ENCODE peak calls at places on chromosomes 16 and 17, in five cellular contexts. One of them, this sample, is unnamed.

GRCh38 chr17:63189082-63189481 is 223.0 kb downstream of the TANC2 start:
- DNase-seq in astrocyte of the spinal cord: peak
- DNase-seq in choroid plexus epithelial cell: peak
- DNase-seq in foreskin fibroblast: peak
- DNase-seq in mammary epithelial cell: peak
- DNase-seq in this sample: no peak

GRCh38 chr17:82178499-82179290 is 33.9 kb downstream of the CCDC57 start:
- DNase-seq in astrocyte of the spinal cord: no peak
- DNase-seq in choroid plexus epithelial cell: no peak
- DNase-seq in foreskin fibroblast: no peak
- DNase-seq in mammary epithelial cell: no peak
- DNase-seq in this sample: no peak

GRCh38 chr17:19237389-19238166 is 412 bp downstream of the EPN2 start:
- DNase-seq in astrocyte of the spinal cord: no peak
- DNase-seq in choroid plexus epithelial cell: no peak
- DNase-seq in foreskin fibroblast: no peak
- DNase-seq in mammary epithelial cell: peak
- DNase-seq in this sample: peak

GRCh38 chr16:81720973-81721907 is 57.9 kb upstream of the PLCG2 start:
- DNase-seq in astrocyte of the spinal cord: no peak
- DNase-seq in choroid plexus epithelial cell: peak
- DNase-seq in foreskin fibroblast: no peak
- DNase-seq in mammary epithelial cell: no peak
- DNase-seq in this sample: no peak

GRCh38 chr17:3712811-3713463 is 10.8 kb upstream of the HASPIN start:
- DNase-seq in astrocyte of the spinal cord: no peak
- DNase-seq in choroid plexus epithelial cell: peak
- DNase-seq in foreskin fibroblast: no peak
- DNase-seq in mammary epithelial cell: no peak
- DNase-seq in this sample: no peak

GRCh38 chr17:82297280-82297803 is 20.1 kb downstream of the CD7 start:
- DNase-seq in astrocyte of the spinal cord: peak
- DNase-seq in choroid plexus epithelial cell: peak
- DNase-seq in foreskin fibroblast: peak
- DNase-seq in mammary epithelial cell: peak
- DNase-seq in this sample: peak

GRCh38 chr16:79599837-79600635 is 501 bp downstream of the MAF start:
- DNase-seq in astrocyte of the spinal cord: peak
- DNase-seq in choroid plexus epithelial cell: peak
- DNase-seq in foreskin fibroblast: no peak
- DNase-seq in mammary epithelial cell: peak
- DNase-seq in this sample: peak

GRCh38 chr17:56699186-56699895 is 105.8 kb downstream of the NOG start:
- DNase-seq in astrocyte of the spinal cord: peak
- DNase-seq in choroid plexus epithelial cell: peak
- DNase-seq in foreskin fibroblast: peak
- DNase-seq in mammary epithelial cell: peak
- DNase-seq in this sample: no peak

GRCh38 chr17:66542183-66542966 is 240.0 kb downstream of the PRKCA start:
- DNase-seq in astrocyte of the spinal cord: peak
- DNase-seq in choroid plexus epithelial cell: peak
- DNase-seq in foreskin fibroblast: no peak
- DNase-seq in mammary epithelial cell: peak
- DNase-seq in this sample: peak

GRCh38 chr17:81142301-81143199 is 22.8 kb upstream of the PVALEF start:
- DNase-seq in astrocyte of the spinal cord: peak
- DNase-seq in choroid plexus epithelial cell: peak
- DNase-seq in foreskin fibroblast: peak
- DNase-seq in mammary epithelial cell: peak
- DNase-seq in this sample: peak

GRCh38 chr16:66512589-66513404 is 37.1 kb downstream of the TK2 start:
- DNase-seq in astrocyte of the spinal cord: peak
- DNase-seq in choroid plexus epithelial cell: peak
- DNase-seq in foreskin fibroblast: peak
- DNase-seq in mammary epithelial cell: no peak
- DNase-seq in this sample: no peak

GRCh38 chr17:79970576-79971068 is 65.0 kb downstream of the TBC1D16 start:
- DNase-seq in astrocyte of the spinal cord: no peak
- DNase-seq in choroid plexus epithelial cell: peak
- DNase-seq in foreskin fibroblast: no peak
- DNase-seq in mammary epithelial cell: peak
- DNase-seq in this sample: no peak

GRCh38 chr17:43530303-43531081 is 15.6 kb downstream of the ETV4 start:
- DNase-seq in astrocyte of the spinal cord: peak
- DNase-seq in choroid plexus epithelial cell: peak
- DNase-seq in foreskin fibroblast: peak
- DNase-seq in mammary epithelial cell: peak
- DNase-seq in this sample: no peak

GRCh38 chr16:88478115-88478514 is 25.0 kb downstream of the ZFPM1 start:
- DNase-seq in astrocyte of the spinal cord: no peak
- DNase-seq in choroid plexus epithelial cell: no peak
- DNase-seq in foreskin fibroblast: no peak
- DNase-seq in mammary epithelial cell: no peak
- DNase-seq in this sample: no peak

GRCh38 chr16:90077757-90078593 is 844 bp upstream of the PRDM7 start:
- DNase-seq in astrocyte of the spinal cord: peak
- DNase-seq in choroid plexus epithelial cell: peak
- DNase-seq in foreskin fibroblast: no peak
- DNase-seq in mammary epithelial cell: no peak
- DNase-seq in this sample: peak

GRCh38 chr17:78351449-78352006 is 8.3 kb downstream of the SOCS3 start:
- DNase-seq in astrocyte of the spinal cord: peak
- DNase-seq in choroid plexus epithelial cell: peak
- DNase-seq in foreskin fibroblast: peak
- DNase-seq in mammary epithelial cell: peak
- DNase-seq in this sample: no peak

GRCh38 chr17:28384281-28385036 is 13.0 kb downstream of the SARM1 start:
- DNase-seq in astrocyte of the spinal cord: no peak
- DNase-seq in choroid plexus epithelial cell: no peak
- DNase-seq in foreskin fibroblast: no peak
- DNase-seq in mammary epithelial cell: no peak
- DNase-seq in this sample: peak

GRCh38 chr17:48655913-48656312 is 29.8 kb upstream of the HOXB9 start:
- DNase-seq in astrocyte of the spinal cord: no peak
- DNase-seq in choroid plexus epithelial cell: no peak
- DNase-seq in foreskin fibroblast: no peak
- DNase-seq in mammary epithelial cell: no peak
- DNase-seq in this sample: no peak

GRCh38 chr17:82942166-82943130 is 102.6 kb upstream of the ZNF750 start:
- DNase-seq in astrocyte of the spinal cord: no peak
- DNase-seq in choroid plexus epithelial cell: no peak
- DNase-seq in foreskin fibroblast: no peak
- DNase-seq in mammary epithelial cell: no peak
- DNase-seq in this sample: no peak

GRCh38 chr17:44005865-44006580 is 1.6 kb downstream of the NAGS start:
- DNase-seq in astrocyte of the spinal cord: peak
- DNase-seq in choroid plexus epithelial cell: peak
- DNase-seq in foreskin fibroblast: no peak
- DNase-seq in mammary epithelial cell: peak
- DNase-seq in this sample: peak

GRCh38 chr16:85228463-85228862 is 116.2 kb upstream of the CIBAR2 start:
- DNase-seq in astrocyte of the spinal cord: no peak
- DNase-seq in choroid plexus epithelial cell: no peak
- DNase-seq in foreskin fibroblast: no peak
- DNase-seq in mammary epithelial cell: no peak
- DNase-seq in this sample: no peak

GRCh38 chr16:70520612-70521297 is 2.6 kb downstream of the COG4 start:
- DNase-seq in astrocyte of the spinal cord: peak
- DNase-seq in choroid plexus epithelial cell: peak
- DNase-seq in foreskin fibroblast: peak
- DNase-seq in mammary epithelial cell: peak
- DNase-seq in this sample: peak

GRCh38 chr16:69373019-69373418 is 12.8 kb downstream of the TERF2 start:
- DNase-seq in astrocyte of the spinal cord: no peak
- DNase-seq in choroid plexus epithelial cell: no peak
- DNase-seq in foreskin fibroblast: no peak
- DNase-seq in mammary epithelial cell: no peak
- DNase-seq in this sample: no peak

GRCh38 chr17:41734949-41735313 is 488 bp upstream of the HAP1 start:
- DNase-seq in astrocyte of the spinal cord: no peak
- DNase-seq in choroid plexus epithelial cell: no peak
- DNase-seq in foreskin fibroblast: no peak
- DNase-seq in mammary epithelial cell: no peak
- DNase-seq in this sample: no peak

GRCh38 chr17:48375356-48375755 is 54.7 kb downstream of the SKAP1 start:
- DNase-seq in astrocyte of the spinal cord: peak
- DNase-seq in choroid plexus epithelial cell: peak
- DNase-seq in foreskin fibroblast: no peak
- DNase-seq in mammary epithelial cell: peak
- DNase-seq in this sample: no peak

GRCh38 chr16:71479420-71479819 is 9.7 kb downstream of the ZNF19 start:
- DNase-seq in astrocyte of the spinal cord: peak
- DNase-seq in choroid plexus epithelial cell: peak
- DNase-seq in foreskin fibroblast: peak
- DNase-seq in mammary epithelial cell: no peak
- DNase-seq in this sample: no peak

GRCh38 chr17:72206376-72206775 is 85.6 kb downstream of the SOX9 start:
- DNase-seq in astrocyte of the spinal cord: no peak
- DNase-seq in choroid plexus epithelial cell: no peak
- DNase-seq in foreskin fibroblast: no peak
- DNase-seq in mammary epithelial cell: no peak
- DNase-seq in this sample: no peak

GRCh38 chr17:27956601-27957445 is 63.7 kb upstream of the LYRM9 start:
- DNase-seq in astrocyte of the spinal cord: no peak
- DNase-seq in choroid plexus epithelial cell: peak
- DNase-seq in foreskin fibroblast: no peak
- DNase-seq in mammary epithelial cell: no peak
- DNase-seq in this sample: no peak

GRCh38 chr17:80425835-80426426 is 11.0 kb downstream of the ENDOV start:
- DNase-seq in astrocyte of the spinal cord: no peak
- DNase-seq in choroid plexus epithelial cell: no peak
- DNase-seq in foreskin fibroblast: no peak
- DNase-seq in mammary epithelial cell: no peak
- DNase-seq in this sample: no peak

GRCh38 chr17:17121162-17121561 is 78.9 kb downstream of the MPRIP start:
- DNase-seq in astrocyte of the spinal cord: no peak
- DNase-seq in choroid plexus epithelial cell: no peak
- DNase-seq in foreskin fibroblast: no peak
- DNase-seq in mammary epithelial cell: no peak
- DNase-seq in this sample: no peak

GRCh38 chr17:4033751-4034251 is 69.6 kb upstream of the ATP2A3 start:
- DNase-seq in astrocyte of the spinal cord: no peak
- DNase-seq in choroid plexus epithelial cell: no peak
- DNase-seq in foreskin fibroblast: no peak
- DNase-seq in mammary epithelial cell: no peak
- DNase-seq in this sample: no peak

DNA sequence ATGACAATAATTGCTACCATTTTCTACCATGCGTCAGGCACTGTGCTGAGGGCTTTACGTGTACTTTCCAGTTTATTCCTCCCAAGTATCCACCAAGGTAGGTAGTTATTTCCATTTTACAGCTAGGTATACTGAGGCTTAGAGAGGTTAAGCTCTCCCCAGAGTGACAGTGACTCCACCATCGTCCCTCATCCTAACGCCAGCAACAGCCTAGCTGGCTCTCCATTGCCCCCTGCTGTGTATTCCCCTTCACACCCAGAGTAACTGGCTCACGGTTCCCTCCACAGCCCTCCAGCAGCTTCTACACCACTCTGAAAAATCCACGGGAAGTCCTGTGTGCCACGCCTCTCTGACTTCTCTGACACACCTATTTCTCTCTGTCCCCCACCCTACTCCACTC is 7.1 kb upstream of the ASGR1 start:
- DNase-seq in astrocyte of the spinal cord: no peak
- DNase-seq in choroid plexus epithelial cell: no peak
- DNase-seq in foreskin fibroblast: no peak
- DNase-seq in mammary epithelial cell: no peak
- DNase-seq in this sample: no peak
- TF ChIP-seq CTCF in astrocyte of the spinal cord: peak
- TF ChIP-seq CTCF in choroid plexus epithelial cell: peak
- TF ChIP-seq CTCF in foreskin fibroblast: peak
- TF ChIP-seq CTCF in mammary epithelial cell: no peak
- TF ChIP-seq CTCF in this sample: no peak

GRCh38 chr17:38559025-38559879 is 46.5 kb downstream of the SRCIN1 start:
- DNase-seq in astrocyte of the spinal cord: no peak
- DNase-seq in choroid plexus epithelial cell: peak
- DNase-seq in foreskin fibroblast: peak
- DNase-seq in mammary epithelial cell: peak
- DNase-seq in this sample: peak
- TF ChIP-seq CTCF in astrocyte of the spinal cord: no peak
- TF ChIP-seq CTCF in choroid plexus epithelial cell: no peak
- TF ChIP-seq CTCF in foreskin fibroblast: no peak
- TF ChIP-seq CTCF in mammary epithelial cell: no peak
- TF ChIP-seq CTCF in this sample: peak

GRCh38 chr17:7435676-7436555 is 681 bp downstream of the TMEM102 start:
- DNase-seq in astrocyte of the spinal cord: no peak
- DNase-seq in choroid plexus epithelial cell: no peak
- DNase-seq in foreskin fibroblast: no peak
- DNase-seq in mammary epithelial cell: peak
- DNase-seq in this sample: peak
- TF ChIP-seq CTCF in astrocyte of the spinal cord: peak
- TF ChIP-seq CTCF in choroid plexus epithelial cell: no peak
- TF ChIP-seq CTCF in foreskin fibroblast: no peak
- TF ChIP-seq CTCF in mammary epithelial cell: no peak
- TF ChIP-seq CTCF in this sample: peak

GRCh38 chr16:7405166-7405565 is 72.5 kb downstream of the RBFOX1 start:
- DNase-seq in astrocyte of the spinal cord: no peak
- DNase-seq in choroid plexus epithelial cell: no peak
- DNase-seq in foreskin fibroblast: no peak
- DNase-seq in mammary epithelial cell: no peak
- DNase-seq in this sample: no peak
- TF ChIP-seq CTCF in astrocyte of the spinal cord: peak
- TF ChIP-seq CTCF in choroid plexus epithelial cell: no peak
- TF ChIP-seq CTCF in foreskin fibroblast: no peak
- TF ChIP-seq CTCF in mammary epithelial cell: no peak
- TF ChIP-seq CTCF in this sample: no peak

DNA sequence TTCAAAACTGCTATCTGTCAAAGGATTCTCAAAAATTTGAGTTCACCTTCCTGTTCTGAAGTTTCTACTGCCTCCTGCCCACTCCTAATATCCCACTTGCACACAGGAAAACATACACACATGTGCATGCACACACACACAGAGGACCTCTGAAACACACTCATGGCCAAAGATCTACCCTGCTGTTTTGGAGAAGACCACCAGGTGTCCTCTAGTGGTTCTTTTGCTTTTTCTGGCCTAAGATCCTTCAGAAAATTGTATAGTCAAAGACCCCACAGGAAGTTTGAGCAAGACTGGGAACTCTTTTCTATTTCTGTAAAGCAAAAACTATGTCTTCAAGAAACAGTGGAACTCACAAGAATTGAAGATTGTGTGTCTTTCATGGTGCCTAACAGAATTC is 90.2 kb downstream of the CDH8 start:
- DNase-seq in astrocyte of the spinal cord: no peak
- DNase-seq in choroid plexus epithelial cell: no peak
- DNase-seq in foreskin fibroblast: no peak
- DNase-seq in mammary epithelial cell: no peak
- DNase-seq in this sample: no peak
- TF ChIP-seq CTCF in astrocyte of the spinal cord: no peak
- TF ChIP-seq CTCF in choroid plexus epithelial cell: no peak
- TF ChIP-seq CTCF in foreskin fibroblast: no peak
- TF ChIP-seq CTCF in mammary epithelial cell: no peak
- TF ChIP-seq CTCF in this sample: no peak